ENCODE peak calls at places on chromosomes 13 and 19, in seven cellular contexts. One of them, this sample, is unnamed. For H3K36me3, the result is how much of the 10 kb centered on the place peaks cover.

GRCh38 chr19:41837981-41838708 is 6.3 kb downstream of the LYPD4 start:
- DNase-seq in GM23338: no peak
- DNase-seq in GM12878: no peak
- DNase-seq in HCT116: no peak
- DNase-seq in K562: peak
- DNase-seq in SK-N-SH: no peak
- DNase-seq in HepG2: no peak
- DNase-seq in this sample: no peak

GRCh38 chr19:2266183-2266993 is 10.2 kb upstream of the JSRP1 start:
- DNase-seq in HCT116: no peak
- DNase-seq in GM12878: peak
- DNase-seq in K562: peak
- DNase-seq in HepG2: peak
- DNase-seq in SK-N-SH: peak
- DNase-seq in GM23338: no peak
- DNase-seq in this sample: no peak

GRCh38 chr13:113122571-113123225 is at the start of gene F10:
- DNase-seq in GM12878: no peak
- DNase-seq in HepG2: peak
- DNase-seq in HCT116: peak
- DNase-seq in GM23338: peak
- DNase-seq in SK-N-SH: peak
- DNase-seq in K562: peak
- DNase-seq in this sample: no peak

GRCh38 chr13:24355103-24355502 is 45.7 kb downstream of the C1QTNF9 start:
- DNase-seq in GM12878: no peak
- DNase-seq in HCT116: no peak
- DNase-seq in SK-N-SH: no peak
- DNase-seq in HepG2: no peak
- DNase-seq in K562: no peak
- DNase-seq in GM23338: no peak
- DNase-seq in this sample: no peak

GRCh38 chr13:30963794-30964193 is 31.3 kb downstream of the TEX26 start:
- DNase-seq in GM12878: no peak
- DNase-seq in SK-N-SH: no peak
- DNase-seq in HCT116: no peak
- DNase-seq in GM23338: no peak
- DNase-seq in HepG2: no peak
- DNase-seq in K562: no peak
- DNase-seq in this sample: no peak

GRCh38 chr13:36736119-36736726 is 62.4 kb downstream of the SERTM1 start:
- DNase-seq in GM23338: peak
- DNase-seq in SK-N-SH: peak
- DNase-seq in HCT116: peak
- DNase-seq in HepG2: peak
- DNase-seq in K562: peak
- DNase-seq in GM12878: no peak
- DNase-seq in this sample: peak

GRCh38 chr19:7679017-7679720 is 1.5 kb upstream of the TRAPPC5 start:
- DNase-seq in HepG2: peak
- DNase-seq in GM23338: no peak
- DNase-seq in K562: peak
- DNase-seq in GM12878: no peak
- DNase-seq in SK-N-SH: peak
- DNase-seq in HCT116: no peak
- DNase-seq in this sample: no peak

GRCh38 chr19:55259540-55260210 is 858 bp upstream of the PPP6R1 start:
- DNase-seq in HepG2: no peak
- DNase-seq in GM12878: no peak
- DNase-seq in GM23338: peak
- DNase-seq in HCT116: no peak
- DNase-seq in K562: peak
- DNase-seq in SK-N-SH: no peak
- DNase-seq in this sample: no peak

GRCh38 chr13:50580684-50581305 is 262.7 kb downstream of the DLEU7 start:
- DNase-seq in GM23338: no peak
- DNase-seq in K562: no peak
- DNase-seq in SK-N-SH: no peak
- DNase-seq in HepG2: no peak
- DNase-seq in HCT116: no peak
- DNase-seq in GM12878: no peak
- DNase-seq in this sample: no peak

GRCh38 chr19:37218592-37218935 is 550 bp downstream of the ZNF383 start:
- DNase-seq in GM23338: no peak
- DNase-seq in K562: peak
- DNase-seq in GM12878: peak
- DNase-seq in HepG2: no peak
- DNase-seq in HCT116: no peak
- DNase-seq in SK-N-SH: peak
- DNase-seq in this sample: no peak

GRCh38 chr19:47284324-47284899 is 9.7 kb downstream of the INAFM1 start:
- DNase-seq in SK-N-SH: peak
- DNase-seq in HCT116: no peak
- DNase-seq in HepG2: peak
- DNase-seq in K562: peak
- DNase-seq in GM12878: no peak
- DNase-seq in GM23338: peak
- DNase-seq in this sample: peak

GRCh38 chr19:44653343-44653742 is 9.6 kb downstream of the PVR start:
- DNase-seq in SK-N-SH: no peak
- DNase-seq in HepG2: no peak
- DNase-seq in GM23338: no peak
- DNase-seq in GM12878: no peak
- DNase-seq in K562: no peak
- DNase-seq in HCT116: no peak
- DNase-seq in this sample: no peak

GRCh38 chr19:44646049-44646416 is 2.3 kb downstream of the PVR start:
- DNase-seq in K562: no peak
- DNase-seq in GM23338: no peak
- DNase-seq in SK-N-SH: no peak
- DNase-seq in HepG2: no peak
- DNase-seq in HCT116: no peak
- DNase-seq in GM12878: no peak
- DNase-seq in this sample: no peak

GRCh38 chr19:44648536-44649370 is 5.0 kb downstream of the PVR start:
- DNase-seq in HCT116: no peak
- DNase-seq in GM12878: no peak
- DNase-seq in SK-N-SH: no peak
- DNase-seq in HepG2: no peak
- DNase-seq in GM23338: no peak
- DNase-seq in K562: no peak
- DNase-seq in this sample: no peak

GRCh38 chr19:44647144-44647543 is 3.4 kb downstream of the PVR start:
- DNase-seq in HepG2: no peak
- DNase-seq in GM23338: peak
- DNase-seq in SK-N-SH: no peak
- DNase-seq in K562: no peak
- DNase-seq in HCT116: no peak
- DNase-seq in GM12878: no peak
- DNase-seq in this sample: no peak

GRCh38 chr19:44649578-44650145 is 6.0 kb downstream of the PVR start:
- DNase-seq in HepG2: no peak
- DNase-seq in HCT116: no peak
- DNase-seq in GM23338: no peak
- DNase-seq in SK-N-SH: no peak
- DNase-seq in GM12878: no peak
- DNase-seq in K562: no peak
- DNase-seq in this sample: no peak
- H3K36me3 ChIP-seq in HepG2: half or more
- H3K36me3 ChIP-seq in HCT116: half or more
- H3K36me3 ChIP-seq in GM23338: under half
- H3K36me3 ChIP-seq in SK-N-SH: under half
- H3K36me3 ChIP-seq in GM12878: under half
- H3K36me3 ChIP-seq in K562: under half
- H3K36me3 ChIP-seq in this sample: under half

GRCh38 chr19:5337126-5337525 is 3.5 kb downstream of the PTPRS start:
- DNase-seq in GM23338: no peak
- DNase-seq in HCT116: no peak
- DNase-seq in K562: no peak
- DNase-seq in GM12878: no peak
- DNase-seq in SK-N-SH: no peak
- DNase-seq in HepG2: no peak
- DNase-seq in this sample: no peak

GRCh38 chr19:5339470-5339949 is 1.1 kb downstream of the PTPRS start:
- DNase-seq in HepG2: no peak
- DNase-seq in GM23338: no peak
- DNase-seq in K562: no peak
- DNase-seq in HCT116: no peak
- DNase-seq in SK-N-SH: peak
- DNase-seq in GM12878: no peak
- DNase-seq in this sample: no peak

GRCh38 chr19:5337886-5338595 is 2.6 kb downstream of the PTPRS start:
- DNase-seq in HCT116: no peak
- DNase-seq in SK-N-SH: no peak
- DNase-seq in HepG2: no peak
- DNase-seq in K562: no peak
- DNase-seq in GM12878: no peak
- DNase-seq in GM23338: no peak
- DNase-seq in this sample: no peak

GRCh38 chr19:5339950-5340636 is 519 bp downstream of the PTPRS start:
- DNase-seq in HepG2: no peak
- DNase-seq in GM12878: no peak
- DNase-seq in HCT116: no peak
- DNase-seq in K562: peak
- DNase-seq in SK-N-SH: peak
- DNase-seq in GM23338: peak
- DNase-seq in this sample: no peak

DNA sequence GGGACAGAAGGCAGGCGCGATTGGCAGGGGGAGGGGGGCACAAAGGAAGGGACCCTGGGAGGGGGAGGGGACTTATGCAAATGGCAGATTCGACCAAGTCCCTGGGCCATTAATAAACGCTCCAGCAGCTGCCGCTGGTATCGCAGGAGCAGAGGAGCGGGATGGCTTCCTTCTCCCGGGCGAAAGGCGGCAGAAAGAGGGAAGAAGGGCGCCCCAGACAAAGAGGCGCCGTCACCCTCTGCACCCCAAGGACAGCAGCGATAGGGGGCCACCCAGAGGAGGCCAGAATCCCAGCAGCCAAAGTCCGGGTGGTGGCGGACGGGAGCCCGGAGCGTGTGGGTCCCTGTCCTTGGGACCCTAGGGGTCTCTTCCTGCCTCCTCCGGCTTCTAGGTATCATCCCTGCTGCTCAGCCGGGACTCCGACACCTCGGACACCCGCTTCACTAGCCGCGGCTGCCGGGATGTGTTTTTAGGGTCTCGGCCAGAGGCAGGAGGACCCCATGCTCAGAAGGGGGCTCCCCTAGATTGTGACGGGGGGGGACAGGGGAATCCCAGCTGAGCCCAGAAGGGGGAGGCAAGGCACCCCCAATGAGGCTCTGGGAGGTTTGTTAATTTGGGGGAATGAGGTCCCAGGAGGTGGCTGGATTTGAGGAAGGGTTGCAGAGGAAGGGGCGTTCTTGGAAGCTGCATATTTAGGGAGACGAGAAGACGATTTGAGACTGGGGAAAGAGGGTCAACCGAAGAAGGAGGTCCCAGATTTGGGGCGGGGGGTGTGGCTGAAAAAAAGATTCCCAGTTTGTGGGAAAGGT is 1.7 kb downstream of the PTPRS start:
- DNase-seq in K562: peak
- DNase-seq in GM23338: peak
- DNase-seq in SK-N-SH: peak
- DNase-seq in HepG2: no peak
- DNase-seq in GM12878: no peak
- DNase-seq in HCT116: no peak
- DNase-seq in this sample: no peak
- TF ChIP-seq REST in K562: no peak
- TF ChIP-seq REST in GM23338: no peak
- TF ChIP-seq REST in SK-N-SH: no peak
- TF ChIP-seq REST in HepG2: no peak
- TF ChIP-seq REST in GM12878: no peak
- TF ChIP-seq REST in HCT116: no peak
- TF ChIP-seq REST in this sample: no peak

DNA sequence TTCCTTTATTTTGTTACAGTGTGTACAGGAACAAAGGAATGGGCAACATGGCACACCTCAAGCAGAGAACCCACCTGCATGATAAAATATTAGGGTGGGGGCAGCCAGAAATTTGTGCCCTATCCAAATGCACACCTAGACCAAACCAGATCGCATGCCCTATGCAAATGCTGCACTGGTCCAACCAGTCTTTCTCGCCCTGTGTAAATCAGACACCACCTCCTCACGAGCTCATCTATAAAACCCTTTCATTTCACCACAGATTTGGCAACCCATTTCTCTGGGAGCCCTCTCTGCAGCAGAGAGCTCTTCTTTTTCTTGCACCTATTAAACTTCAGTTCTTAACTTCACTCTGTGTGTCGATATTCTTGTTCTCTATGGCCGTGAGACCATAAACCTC is 1559.2 kb downstream of the SLITRK1 start:
- DNase-seq in SK-N-SH: no peak
- DNase-seq in GM23338: no peak
- DNase-seq in HCT116: no peak
- DNase-seq in GM12878: no peak
- DNase-seq in K562: no peak
- DNase-seq in HepG2: no peak
- DNase-seq in this sample: no peak
- H3K36me3 ChIP-seq in SK-N-SH: under half
- H3K36me3 ChIP-seq in GM23338: under half
- H3K36me3 ChIP-seq in HCT116: under half
- H3K36me3 ChIP-seq in GM12878: under half
- H3K36me3 ChIP-seq in K562: under half
- H3K36me3 ChIP-seq in HepG2: under half
- H3K36me3 ChIP-seq in this sample: under half

GRCh38 chr19:10654610-10655456 is 687 bp downstream of the ILF3 start:
- DNase-seq in K562: peak
- DNase-seq in HCT116: no peak
- DNase-seq in GM12878: no peak
- DNase-seq in SK-N-SH: peak
- DNase-seq in GM23338: peak
- DNase-seq in HepG2: peak
- DNase-seq in this sample: no peak
- TF ChIP-seq REST in K562: no peak
- TF ChIP-seq REST in HCT116: no peak
- TF ChIP-seq REST in GM12878: no peak
- TF ChIP-seq REST in SK-N-SH: no peak
- TF ChIP-seq REST in GM23338: no peak
- TF ChIP-seq REST in HepG2: no peak
- TF ChIP-seq REST in this sample: no peak

DNA sequence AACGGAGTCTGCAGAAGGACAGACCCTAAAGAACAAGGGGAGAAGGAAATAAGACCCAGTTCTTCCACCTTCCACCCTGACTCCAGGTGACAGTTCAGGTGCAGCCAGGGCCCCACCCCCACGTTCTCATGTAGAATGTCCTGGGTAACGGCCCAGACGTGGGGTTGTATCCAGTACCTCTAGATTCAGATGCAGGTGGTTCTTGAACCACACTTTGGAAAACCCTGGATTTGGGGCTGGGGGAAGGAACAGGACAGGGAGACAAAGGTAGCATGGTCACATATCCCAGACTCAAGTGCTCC is 2.2 kb downstream of the DMPK start:
- DNase-seq in K562: no peak
- DNase-seq in GM23338: no peak
- DNase-seq in SK-N-SH: no peak
- DNase-seq in HepG2: no peak
- DNase-seq in HCT116: no peak
- DNase-seq in GM12878: no peak
- DNase-seq in this sample: no peak
- H3K36me3 ChIP-seq in K562: under half
- H3K36me3 ChIP-seq in GM23338: under half
- H3K36me3 ChIP-seq in SK-N-SH: under half
- H3K36me3 ChIP-seq in HepG2: under half
- H3K36me3 ChIP-seq in HCT116: under half
- H3K36me3 ChIP-seq in GM12878: under half
- H3K36me3 ChIP-seq in this sample: under half